ENCODE peak calls at places on chromosomes 13 and 19, in eight cellular contexts. One of them, this sample, is unnamed.

GRCh38 chr19:39514840-39515550 is at the start of gene SELENOV:
- DNase-seq in H54: no peak
- DNase-seq in tibial nerve: no peak
- DNase-seq in body of pancreas: peak
- DNase-seq in heart left ventricle: no peak
- DNase-seq in thyroid gland: peak
- DNase-seq in breast epithelium: no peak
- DNase-seq in adrenal gland: no peak
- DNase-seq in this sample: no peak

GRCh38 chr19:49057636-49058234 is at the start of gene CGB7:
- DNase-seq in thyroid gland: peak
- DNase-seq in heart left ventricle: peak
- DNase-seq in H54: peak
- DNase-seq in adrenal gland: peak
- DNase-seq in breast epithelium: peak
- DNase-seq in tibial nerve: peak
- DNase-seq in body of pancreas: peak
- DNase-seq in this sample: no peak

GRCh38 chr19:46608178-46608577 is 7.0 kb downstream of the CALM3 start:
- DNase-seq in tibial nerve: no peak
- DNase-seq in heart left ventricle: no peak
- DNase-seq in adrenal gland: peak
- DNase-seq in body of pancreas: no peak
- DNase-seq in breast epithelium: no peak
- DNase-seq in thyroid gland: no peak
- DNase-seq in H54: no peak
- DNase-seq in this sample: no peak

GRCh38 chr13:22929391-22930126 is 251.2 kb upstream of the SGCG start:
- DNase-seq in H54: no peak
- DNase-seq in adrenal gland: no peak
- DNase-seq in thyroid gland: no peak
- DNase-seq in breast epithelium: no peak
- DNase-seq in body of pancreas: no peak
- DNase-seq in heart left ventricle: no peak
- DNase-seq in tibial nerve: no peak
- DNase-seq in this sample: no peak

GRCh38 chr13:49466240-49466914 is 22.3 kb downstream of the SETDB2 start:
- DNase-seq in H54: no peak
- DNase-seq in thyroid gland: no peak
- DNase-seq in tibial nerve: no peak
- DNase-seq in body of pancreas: no peak
- DNase-seq in breast epithelium: no peak
- DNase-seq in heart left ventricle: no peak
- DNase-seq in adrenal gland: no peak
- DNase-seq in this sample: no peak

GRCh38 chr19:2720777-2721569 is at the start of gene DIRAS1:
- DNase-seq in heart left ventricle: no peak
- DNase-seq in tibial nerve: no peak
- DNase-seq in thyroid gland: no peak
- DNase-seq in H54: no peak
- DNase-seq in breast epithelium: no peak
- DNase-seq in body of pancreas: peak
- DNase-seq in adrenal gland: no peak
- DNase-seq in this sample: no peak

GRCh38 chr19:50632151-50632835 is 7.4 kb downstream of the SYT3 start:
- DNase-seq in adrenal gland: no peak
- DNase-seq in tibial nerve: no peak
- DNase-seq in thyroid gland: no peak
- DNase-seq in heart left ventricle: no peak
- DNase-seq in breast epithelium: no peak
- DNase-seq in H54: no peak
- DNase-seq in body of pancreas: no peak
- DNase-seq in this sample: no peak

GRCh38 chr19:18807861-18808331 is 16.8 kb upstream of the COMP start:
- DNase-seq in breast epithelium: no peak
- DNase-seq in tibial nerve: peak
- DNase-seq in body of pancreas: no peak
- DNase-seq in heart left ventricle: no peak
- DNase-seq in adrenal gland: no peak
- DNase-seq in thyroid gland: no peak
- DNase-seq in H54: no peak
- DNase-seq in this sample: no peak

GRCh38 chr19:44111910-44112463 is 1.2 kb upstream of the ZNF225 start:
- DNase-seq in H54: peak
- DNase-seq in heart left ventricle: no peak
- DNase-seq in thyroid gland: peak
- DNase-seq in tibial nerve: no peak
- DNase-seq in breast epithelium: no peak
- DNase-seq in body of pancreas: no peak
- DNase-seq in adrenal gland: peak
- DNase-seq in this sample: peak

GRCh38 chr19:8935460-8935859 is 74.7 kb downstream of the MUC16 start:
- DNase-seq in heart left ventricle: no peak
- DNase-seq in breast epithelium: no peak
- DNase-seq in tibial nerve: no peak
- DNase-seq in body of pancreas: no peak
- DNase-seq in H54: peak
- DNase-seq in thyroid gland: no peak
- DNase-seq in adrenal gland: no peak
- DNase-seq in this sample: no peak

GRCh38 chr19:8305798-8306197 is 2.4 kb downstream of the CD320 start:
- DNase-seq in adrenal gland: peak
- DNase-seq in breast epithelium: no peak
- DNase-seq in thyroid gland: no peak
- DNase-seq in body of pancreas: no peak
- DNase-seq in heart left ventricle: no peak
- DNase-seq in H54: no peak
- DNase-seq in tibial nerve: peak
- DNase-seq in this sample: peak

GRCh38 chr19:34269968-34270621 is 15.7 kb downstream of the GARRE1 start:
- DNase-seq in H54: peak
- DNase-seq in body of pancreas: peak
- DNase-seq in tibial nerve: peak
- DNase-seq in adrenal gland: peak
- DNase-seq in breast epithelium: peak
- DNase-seq in heart left ventricle: no peak
- DNase-seq in thyroid gland: peak
- DNase-seq in this sample: peak

GRCh38 chr19:48466571-48467325 is 2.4 kb upstream of the CYTH2 start:
- DNase-seq in tibial nerve: no peak
- DNase-seq in heart left ventricle: peak
- DNase-seq in breast epithelium: no peak
- DNase-seq in body of pancreas: no peak
- DNase-seq in adrenal gland: peak
- DNase-seq in thyroid gland: no peak
- DNase-seq in H54: peak
- DNase-seq in this sample: no peak

GRCh38 chr13:45781553-45782326 is 69.8 kb downstream of the SIAH3 start:
- DNase-seq in body of pancreas: peak
- DNase-seq in H54: no peak
- DNase-seq in thyroid gland: peak
- DNase-seq in adrenal gland: peak
- DNase-seq in breast epithelium: no peak
- DNase-seq in heart left ventricle: peak
- DNase-seq in tibial nerve: no peak
- DNase-seq in this sample: no peak

GRCh38 chr13:45136741-45137500 is 16.6 kb downstream of the GTF2F2 start:
- DNase-seq in adrenal gland: no peak
- DNase-seq in tibial nerve: no peak
- DNase-seq in body of pancreas: no peak
- DNase-seq in heart left ventricle: no peak
- DNase-seq in breast epithelium: no peak
- DNase-seq in H54: no peak
- DNase-seq in thyroid gland: no peak
- DNase-seq in this sample: no peak

GRCh38 chr13:99320693-99321481 is 13.7 kb upstream of the GPR183 start:
- DNase-seq in tibial nerve: no peak
- DNase-seq in thyroid gland: no peak
- DNase-seq in breast epithelium: no peak
- DNase-seq in H54: no peak
- DNase-seq in adrenal gland: no peak
- DNase-seq in heart left ventricle: no peak
- DNase-seq in body of pancreas: no peak
- DNase-seq in this sample: peak

GRCh38 chr13:42137856-42138537 is 89.5 kb downstream of the DGKH start:
- DNase-seq in thyroid gland: no peak
- DNase-seq in H54: no peak
- DNase-seq in breast epithelium: no peak
- DNase-seq in tibial nerve: no peak
- DNase-seq in body of pancreas: no peak
- DNase-seq in heart left ventricle: no peak
- DNase-seq in adrenal gland: no peak
- DNase-seq in this sample: no peak

GRCh38 chr19:1239420-1239795 is 1.6 kb upstream of the CBARP start:
- DNase-seq in adrenal gland: no peak
- DNase-seq in heart left ventricle: no peak
- DNase-seq in tibial nerve: no peak
- DNase-seq in body of pancreas: no peak
- DNase-seq in H54: no peak
- DNase-seq in breast epithelium: no peak
- DNase-seq in thyroid gland: no peak
- DNase-seq in this sample: no peak

GRCh38 chr19:1241417-1242095 is at the start of gene ATP5F1D:
- DNase-seq in H54: peak
- DNase-seq in tibial nerve: peak
- DNase-seq in thyroid gland: peak
- DNase-seq in heart left ventricle: peak
- DNase-seq in body of pancreas: peak
- DNase-seq in adrenal gland: peak
- DNase-seq in breast epithelium: peak
- DNase-seq in this sample: peak

GRCh38 chr19:1240925-1241324 is 626 bp upstream of the ATP5F1D start:
- DNase-seq in thyroid gland: peak
- DNase-seq in tibial nerve: no peak
- DNase-seq in heart left ventricle: no peak
- DNase-seq in H54: no peak
- DNase-seq in body of pancreas: no peak
- DNase-seq in adrenal gland: no peak
- DNase-seq in breast epithelium: no peak
- DNase-seq in this sample: no peak

GRCh38 chr19:1238373-1239303 is 833 bp upstream of the CBARP start:
- DNase-seq in breast epithelium: no peak
- DNase-seq in tibial nerve: no peak
- DNase-seq in heart left ventricle: no peak
- DNase-seq in H54: no peak
- DNase-seq in body of pancreas: no peak
- DNase-seq in thyroid gland: no peak
- DNase-seq in adrenal gland: no peak
- DNase-seq in this sample: no peak

GRCh38 chr19:1239796-1240737 is 1.5 kb upstream of the ATP5F1D start:
- DNase-seq in H54: peak
- DNase-seq in body of pancreas: peak
- DNase-seq in tibial nerve: peak
- DNase-seq in heart left ventricle: peak
- DNase-seq in breast epithelium: peak
- DNase-seq in thyroid gland: peak
- DNase-seq in adrenal gland: peak
- DNase-seq in this sample: peak
- TF ChIP-seq POLR2A in H54: no peak
- TF ChIP-seq POLR2A in body of pancreas: no peak
- TF ChIP-seq POLR2A in tibial nerve: peak
- TF ChIP-seq POLR2A in heart left ventricle: peak
- TF ChIP-seq POLR2A in breast epithelium: no peak
- TF ChIP-seq POLR2A in thyroid gland: no peak
- TF ChIP-seq POLR2A in adrenal gland: no peak
- TF ChIP-seq POLR2A in this sample: no peak

DNA sequence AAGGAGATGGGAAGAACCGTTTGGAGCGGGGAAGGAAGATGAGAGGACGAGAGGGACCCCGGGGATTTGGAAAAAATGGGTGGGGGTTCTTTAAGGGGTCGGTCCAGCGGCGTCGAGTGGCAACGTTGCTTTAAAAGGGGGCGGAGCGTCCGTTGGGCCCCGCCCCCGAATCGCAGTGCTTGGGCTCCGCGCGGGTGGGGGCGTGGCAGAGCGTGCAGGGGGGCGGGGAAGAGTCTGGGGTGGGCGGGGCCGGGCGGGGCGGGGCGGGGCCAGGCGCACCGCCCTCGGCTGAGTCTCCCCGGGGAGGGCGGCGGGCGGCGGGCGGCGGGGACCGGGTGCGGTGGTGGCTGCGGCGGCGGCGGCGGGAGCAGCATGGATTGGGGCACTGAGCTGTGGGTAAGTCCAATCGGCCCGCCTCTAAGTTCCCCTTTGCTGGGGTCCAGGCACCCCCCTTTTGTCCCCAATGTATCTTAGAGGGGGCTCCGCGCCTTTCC is at the start of gene TRIP10:
- DNase-seq in heart left ventricle: peak
- DNase-seq in adrenal gland: peak
- DNase-seq in tibial nerve: peak
- DNase-seq in breast epithelium: peak
- DNase-seq in body of pancreas: peak
- DNase-seq in H54: peak
- DNase-seq in thyroid gland: peak
- DNase-seq in this sample: peak
- TF ChIP-seq POLR2A in heart left ventricle: peak
- TF ChIP-seq POLR2A in adrenal gland: peak
- TF ChIP-seq POLR2A in tibial nerve: peak
- TF ChIP-seq POLR2A in breast epithelium: no peak
- TF ChIP-seq POLR2A in body of pancreas: peak
- TF ChIP-seq POLR2A in H54: peak
- TF ChIP-seq POLR2A in thyroid gland: no peak
- TF ChIP-seq POLR2A in this sample: no peak

GRCh38 chr19:12333162-12334159 is at the start of gene ZNF563:
- DNase-seq in body of pancreas: peak
- DNase-seq in tibial nerve: peak
- DNase-seq in breast epithelium: peak
- DNase-seq in H54: peak
- DNase-seq in thyroid gland: peak
- DNase-seq in adrenal gland: peak
- DNase-seq in heart left ventricle: peak
- DNase-seq in this sample: peak
- TF ChIP-seq POLR2A in body of pancreas: peak
- TF ChIP-seq POLR2A in tibial nerve: peak
- TF ChIP-seq POLR2A in breast epithelium: peak
- TF ChIP-seq POLR2A in H54: peak
- TF ChIP-seq POLR2A in thyroid gland: peak
- TF ChIP-seq POLR2A in adrenal gland: peak
- TF ChIP-seq POLR2A in heart left ventricle: peak
- TF ChIP-seq POLR2A in this sample: no peak

DNA sequence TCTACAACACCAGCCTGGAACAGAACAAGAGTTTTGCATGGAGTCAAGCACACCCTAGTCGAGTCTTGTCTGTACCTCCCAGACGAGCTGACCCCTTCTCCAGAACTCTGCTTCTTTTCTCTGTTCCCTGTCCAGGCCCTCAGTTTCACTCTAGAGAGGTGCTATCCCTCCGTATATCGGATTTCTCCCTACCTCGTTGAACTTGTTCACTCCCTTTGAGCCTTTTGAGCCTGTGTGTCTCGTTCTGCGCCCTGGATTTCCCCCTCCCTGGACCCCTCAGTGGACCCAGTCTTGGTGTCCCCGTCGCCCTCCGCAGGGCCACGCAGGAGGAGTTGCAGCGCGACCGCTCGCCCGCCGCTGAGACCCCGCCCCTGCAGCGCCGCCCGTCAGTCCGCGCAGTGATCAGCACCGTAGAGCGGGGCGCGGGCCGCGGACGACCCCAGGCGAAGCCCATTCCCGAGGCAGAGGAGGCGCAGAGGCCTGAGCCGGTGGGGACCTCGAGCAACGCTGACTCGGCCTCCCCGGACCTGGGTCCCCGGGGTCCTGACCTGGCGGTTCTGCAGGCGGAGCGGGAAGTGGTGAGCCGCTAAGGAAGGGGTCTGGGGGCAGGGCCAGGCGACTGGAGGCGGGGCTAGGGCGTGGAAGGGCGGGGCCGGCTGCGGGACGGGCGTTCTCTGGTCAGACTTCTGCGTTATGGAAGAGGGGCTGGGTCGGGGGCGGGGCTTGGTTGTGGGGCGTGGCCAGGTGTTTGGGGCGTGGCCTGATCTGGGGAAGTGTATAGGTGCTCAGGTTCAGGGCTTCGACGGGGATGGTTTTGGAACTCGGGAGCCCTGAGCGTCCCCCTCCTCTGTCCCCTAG is 5.5 kb downstream of the EPS8L1 start:
- DNase-seq in H54: no peak
- DNase-seq in body of pancreas: peak
- DNase-seq in thyroid gland: peak
- DNase-seq in tibial nerve: peak
- DNase-seq in heart left ventricle: peak
- DNase-seq in breast epithelium: peak
- DNase-seq in adrenal gland: peak
- DNase-seq in this sample: peak
- TF ChIP-seq POLR2A in H54: no peak
- TF ChIP-seq POLR2A in body of pancreas: no peak
- TF ChIP-seq POLR2A in thyroid gland: no peak
- TF ChIP-seq POLR2A in tibial nerve: no peak
- TF ChIP-seq POLR2A in heart left ventricle: no peak
- TF ChIP-seq POLR2A in breast epithelium: no peak
- TF ChIP-seq POLR2A in adrenal gland: no peak
- TF ChIP-seq POLR2A in this sample: peak

This sample was measured in NB4.